ENCODE peak calls at places on chromosomes 3 and 15, in six cellular contexts. Z, Y, A, D, B and P are unnamed samples.

GRCh38 chr15:28459279-28459678 is 73.5 kb downstream of the GOLGA8G start:
- DNase-seq in A (no peak), B (no peak), D (no peak), Z (no peak), Y (no peak), P (no peak)

GRCh38 chr15:31483053-31483923 is 156.7 kb downstream of the KLF13 start:
- DNase-seq in B (peak; percentile 69), Z (no peak), A (no peak), Y (no peak), D (no peak), P (no peak)

GRCh38 chr3:169771651-169772529 is 1.3 kb upstream of the MYNN start:
- DNase-seq in D (peak; percentile 90), A (peak; percentile 65), B (peak; percentile 71), Z (peak; percentile 36), Y (peak; percentile 79), P (peak; percentile 64)

GRCh38 chr3:120244834-120245225 is 40.2 kb downstream of the GPR156 start:
- DNase-seq in D (no peak), Z (no peak), A (no peak), B (no peak), Y (no peak), P (no peak)

GRCh38 chr15:70252056-70252935 is 154.6 kb upstream of the TLE3 start:
- DNase-seq in D (no peak), B (no peak), Y (no peak), Z (no peak), A (no peak), P (no peak)

GRCh38 chr15:68629519-68630204 is 50.9 kb downstream of the CORO2B start:
- DNase-seq in A (no peak), Y (no peak), Z (no peak), D (no peak), B (no peak), P (no peak)

GRCh38 chr3:12964713-12965612 is 108.3 kb downstream of the IQSEC1 start:
- DNase-seq in B (no peak), D (no peak), Y (peak; percentile 98), A (no peak), Z (no peak), P (no peak)

GRCh38 chr15:58864602-58865419 is 68.7 kb downstream of the SLTM start:
- DNase-seq in Z (no peak), Y (peak; percentile 95), D (no peak), B (peak; percentile 83), A (no peak), P (no peak)

DNA sequence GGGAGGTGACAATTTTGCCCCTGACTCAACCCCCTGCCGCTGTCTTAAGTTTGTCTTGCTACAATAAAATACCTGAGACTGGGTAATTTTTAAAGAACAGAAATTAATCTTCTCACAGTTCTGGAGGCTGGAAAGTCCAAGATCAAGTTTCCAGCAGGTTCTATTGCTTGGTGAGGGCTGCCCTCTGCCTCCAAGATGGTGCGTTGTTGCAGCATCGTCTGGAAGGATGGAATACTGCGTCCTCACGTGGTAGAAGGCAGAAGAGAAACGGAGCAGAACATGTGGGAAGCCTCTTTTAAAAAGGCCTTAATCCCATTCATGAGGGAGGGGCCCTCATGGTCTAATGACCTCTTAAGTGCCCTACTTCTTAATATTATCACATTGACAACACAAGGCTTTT is 87.3 kb upstream of the SNTN start:
- DNase-seq in A (no peak), Y (no peak), Z (no peak), D (no peak), B (no peak), P (no peak)
- TF ChIP-seq ZNF274 in A (no peak), Y (no peak), Z (no peak), D (no peak), B (no peak), P (no peak)

DNA sequence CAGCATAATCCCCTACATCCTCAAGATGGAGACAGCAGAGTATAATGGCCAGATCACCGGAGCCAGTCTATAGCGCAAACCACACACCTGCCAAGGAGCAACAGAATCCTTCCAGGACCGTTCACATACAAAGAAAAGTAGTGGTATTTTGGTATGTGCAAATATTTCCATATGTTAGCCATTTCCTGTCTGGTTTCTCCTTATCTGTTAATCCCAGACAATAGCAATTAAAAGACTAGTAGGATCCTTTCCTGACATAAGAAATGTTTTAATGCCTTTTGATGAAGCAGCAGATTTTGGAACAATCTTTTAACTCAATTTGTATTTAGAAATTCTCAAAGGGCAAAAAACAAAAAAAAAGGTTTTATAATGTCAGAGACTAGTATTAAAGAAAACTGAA is 22.2 kb downstream of the MRPS25 start:
- DNase-seq in Y (no peak), A (no peak), Z (no peak), B (no peak), D (no peak), P (no peak)
- H3K9ac ChIP-seq in Y (no peak overlapping the region), A (no peak overlapping the region), Z (no peak overlapping the region), B (no peak overlapping the region), D (no peak overlapping the region), P (no peak overlapping the region)

DNA sequence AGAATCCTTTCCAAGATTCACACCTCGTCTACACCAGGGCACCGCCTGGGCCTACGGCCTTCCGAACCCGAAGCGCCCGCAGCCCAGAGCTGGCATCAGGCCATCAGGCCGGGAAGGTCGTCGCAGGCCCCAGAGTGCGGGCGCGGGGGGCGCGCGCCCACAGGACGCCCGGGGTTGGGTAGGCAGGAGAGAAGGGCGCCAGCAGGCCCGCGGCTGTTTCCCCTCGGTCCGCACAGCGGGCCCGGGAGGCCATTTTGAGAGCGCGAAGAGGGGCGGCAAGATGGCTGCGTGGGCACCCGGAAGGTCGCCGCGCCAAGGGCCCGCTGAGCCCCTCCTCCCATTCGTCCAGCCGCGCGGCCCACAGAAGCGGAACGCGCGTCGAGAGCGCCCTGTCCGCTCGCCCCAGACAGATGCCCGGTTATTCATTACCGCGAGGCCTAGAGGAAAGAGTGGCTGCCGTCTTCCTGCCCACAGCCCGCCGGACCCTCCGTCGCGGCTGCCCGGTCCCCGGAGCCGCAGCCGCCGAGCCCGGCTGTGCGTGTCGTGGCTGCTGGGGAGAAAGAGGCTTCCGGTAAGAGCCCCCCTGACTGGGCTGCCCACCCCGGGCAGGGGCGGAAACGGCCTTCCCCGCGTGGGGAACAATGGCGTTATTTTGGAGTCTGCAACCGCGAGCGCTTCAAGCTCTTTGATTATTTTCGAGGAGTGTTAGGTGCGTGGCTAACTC is 44.2 kb upstream of the POLG start:
- DNase-seq in Z (no peak), D (no peak), A (no peak), Y (no peak), B (peak; percentile 74), P (no peak)
- H3K27me3 ChIP-seq in Z (peaks cover 44% of the 10 kb centered on the region), D (peaks cover 32% of the 10 kb centered on the region), A (peaks cover 3% of the 10 kb centered on the region), Y (peaks cover 6% of the 10 kb centered on the region), B (peaks cover 97% of the 10 kb centered on the region), P (peaks cover 65% of the 10 kb centered on the region)

GRCh38 chr3:46881819-46882376 is 4.4 kb downstream of the PTH1R start:
- DNase-seq in Y (no peak), B (peak; percentile 67), Z (peak; percentile 86), D (no peak), A (no peak), P (no peak)
- TF ChIP-seq ZNF274 in Y (no peak), B (no peak), Z (no peak), D (no peak), A (no peak), P (no peak)

DNA sequence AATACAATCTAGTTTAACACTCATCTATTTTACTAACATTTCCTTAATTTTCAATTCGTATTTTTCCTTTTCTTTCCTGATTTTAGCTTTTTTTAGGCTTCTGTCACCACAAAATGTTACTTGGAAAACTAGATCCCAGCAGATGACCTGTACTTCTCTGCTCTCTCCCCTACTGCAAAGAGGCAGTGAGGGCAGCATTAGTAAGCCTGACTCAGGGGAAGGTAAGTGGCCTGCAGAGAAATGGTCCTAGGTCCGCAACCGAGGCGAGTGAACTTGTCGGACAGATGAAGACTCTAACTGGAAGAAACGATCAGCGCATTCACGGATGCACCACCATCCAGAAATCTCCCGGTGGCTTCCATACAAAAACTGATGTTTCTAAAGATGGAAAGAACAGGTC is 20.4 kb downstream of the TMEM43 start:
- DNase-seq in B (no peak), Z (no peak), Y (no peak), D (no peak), A (no peak), P (no peak)
- H3K9ac ChIP-seq in B (no peak overlapping the region), Z (no peak overlapping the region), Y (peak overlapping the region; percentile 78), D (no peak overlapping the region), A (peak overlapping the region; percentile 53), P (no peak overlapping the region)

GRCh38 chr15:88695595-88696186 is 56.9 kb downstream of the ISG20 start:
- DNase-seq in Y (no peak), D (no peak), B (no peak), A (no peak), Z (no peak), P (no peak)

GRCh38 chr15:88695046-88695445 is 56.2 kb downstream of the ISG20 start:
- DNase-seq in Y (no peak), B (no peak), A (no peak), Z (no peak), D (no peak), P (no peak)

GRCh38 chr15:88699861-88700260 is 61.0 kb downstream of the ISG20 start:
- DNase-seq in A (no peak), D (no peak), Z (no peak), B (no peak), Y (no peak), P (no peak)

GRCh38 chr15:88700716-88701115 is 61.9 kb downstream of the ISG20 start:
- DNase-seq in A (no peak), B (no peak), Z (no peak), D (no peak), Y (no peak), P (no peak)

GRCh38 chr15:88697276-88697675 is 58.5 kb downstream of the ISG20 start:
- DNase-seq in B (no peak), A (no peak), Y (no peak), Z (no peak), D (no peak), P (no peak)
- H3K27me3 ChIP-seq in B (no peaks in the 10 kb centered on the region), A (peaks cover 32% of the 10 kb centered on the region), Y (no peaks in the 10 kb centered on the region), Z (peaks cover 25% of the 10 kb centered on the region), D (no peaks in the 10 kb centered on the region), P (peaks cover 25% of the 10 kb centered on the region)